ENCODE peak calls at places on chromosomes 11 and 22, in four cellular contexts. B is H54, D is NAMALWA, X is anterior cingulate cortex. Y is an unnamed sample.

GRCh38 chr11:2687782-2688191 is 12.0 kb downstream of the KCNQ1OT1 start:
- DNase-seq in D (no peak), X (no peak), B (no peak), Y (no peak)

GRCh38 chr11:67321313-67321871 is 18.1 kb downstream of the SSH3 start:
- DNase-seq in B (no peak), D (no peak), X (no peak), Y (no peak)

GRCh38 chr11:1920909-1921575 is 1.5 kb downstream of the TNNT3 start:
- DNase-seq in B (no peak), D (no peak), X (no peak), Y (peak; percentile 4)

GRCh38 chr11:65459552-65459951 is 37.0 kb downstream of the NEAT1 start:
- DNase-seq in B (no peak), X (no peak), D (no peak), Y (no peak)

GRCh38 chr22:36156515-36157419 is 3.8 kb downstream of the APOL3 start:
- DNase-seq in D (peak; percentile 20), B (peak; percentile 56), X (peak; percentile 66), Y (peak; percentile 89)

GRCh38 chr11:99585606-99586005 is 564.9 kb downstream of the CNTN5 start:
- DNase-seq in B (no peak), D (no peak), X (no peak), Y (peak; percentile 23)

GRCh38 chr11:130648601-130649000 is 200.2 kb downstream of the ADAMTS15 start:
- DNase-seq in D (no peak), X (no peak), B (no peak), Y (no peak)

GRCh38 chr11:838441-839279 is 3.7 kb downstream of the POLR2L start:
- DNase-seq in D (peak; percentile 49), B (peak; percentile 71), X (no peak), Y (peak; percentile 58)

GRCh38 chr11:20327377-20327776 is 36.1 kb upstream of the HTATIP2 start:
- DNase-seq in X (no peak), D (no peak), B (no peak), Y (no peak)

GRCh38 chr11:68282141-68282860 is 10.5 kb upstream of the C11orf24 start:
- DNase-seq in X (no peak), D (peak; percentile 22), B (no peak), Y (no peak)

GRCh38 chr11:48341466-48341865 is 16.7 kb downstream of the OR4C3 start:
- DNase-seq in X (no peak), B (no peak), D (no peak), Y (no peak)

GRCh38 chr11:74418509-74418895 is 20.3 kb upstream of the PGM2L1 start:
- DNase-seq in D (no peak), X (no peak), B (peak; percentile 23), Y (peak; percentile 24)

GRCh38 chr11:7251836-7252682 is at the start of gene SYT9:
- DNase-seq in D (no peak), X (peak; percentile 59), B (no peak), Y (peak; percentile 62)

GRCh38 chr11:93820085-93820710 is 30.2 kb downstream of the VSTM5 start:
- DNase-seq in X (no peak), B (no peak), D (no peak), Y (no peak)

GRCh38 chr22:45638834-45639746 is 32.5 kb upstream of the ATXN10 start:
- DNase-seq in B (peak; percentile 80), X (no peak), D (no peak), Y (peak; percentile 72)

GRCh38 chr11:60844045-60844869 is 2.3 kb downstream of the CCDC86 start:
- DNase-seq in X (no peak), D (no peak), B (no peak), Y (peak; percentile 39)

GRCh38 chr11:12460441-12460840 is 83.1 kb downstream of the PARVA start:
- DNase-seq in B (no peak), D (no peak), X (no peak), Y (no peak)